ENCODE peak calls at places on chromosomes 5 and 9, in four cellular contexts. J, M, H and K are unnamed samples.

GRCh38 chr9:68825755-68826500 is 120.9 kb downstream of the PIP5K1B start:
- DNase-seq in J (no peak), M (no peak), H (no peak), K (no peak)

GRCh38 chr9:133604214-133604613 is 5.0 kb downstream of the FAM163B start:
- DNase-seq in J (peak), M (no peak), H (no peak), K (no peak)

GRCh38 chr9:131194767-131195166 is 69.4 kb downstream of the NUP214 start:
- DNase-seq in J (no peak), M (no peak), H (no peak), K (no peak)

GRCh38 chr9:96073531-96074284 is 198.2 kb downstream of the ERCC6L2 start:
- DNase-seq in J (peak), M (no peak), H (no peak), K (no peak)

GRCh38 chr9:99752710-99753109 is 69.0 kb upstream of the NR4A3 start:
- DNase-seq in J (no peak), M (peak), H (no peak), K (peak)

GRCh38 chr5:68924490-68925145 is 169.2 kb upstream of the SLC30A5 start:
- DNase-seq in J (no peak), M (peak), H (no peak), K (peak)

GRCh38 chr5:84281383-84281782 is 103.3 kb downstream of the EDIL3 start:
- DNase-seq in J (no peak), M (no peak), H (no peak), K (no peak)

GRCh38 chr9:114233806-114234205 is 78.5 kb downstream of the COL27A1 start:
- DNase-seq in J (no peak), M (no peak), H (no peak), K (no peak)

GRCh38 chr9:110048976-110049698 is 158.8 kb downstream of the C9orf152 start:
- DNase-seq in J (no peak), M (no peak), H (no peak), K (no peak)

GRCh38 chr5:175830586-175831300 is 40.6 kb upstream of the CPLX2 start:
- DNase-seq in J (no peak), M (no peak), H (no peak), K (no peak)

GRCh38 chr5:120228262-120229031 is 235.7 kb upstream of the PRR16 start:
- DNase-seq in J (no peak), M (peak), H (peak), K (no peak)

GRCh38 chr9:113361304-113362018 is 12.1 kb downstream of the BSPRY start:
- DNase-seq in J (no peak), M (peak), H (no peak), K (no peak)

GRCh38 chr5:39100851-39101396 is 26.7 kb upstream of the RICTOR start:
- DNase-seq in J (no peak), M (peak), H (peak), K (peak)

GRCh38 chr5:7717691-7718090 is 133.2 kb downstream of the CFAP90 start:
- DNase-seq in J (no peak), M (no peak), H (no peak), K (no peak)

GRCh38 chr9:130539473-130540223 is 39.7 kb upstream of the FUBP3 start:
- DNase-seq in J (no peak), M (peak), H (peak), K (no peak)

GRCh38 chr5:16922430-16922829 is 13.7 kb downstream of the MYO10 start:
- DNase-seq in J (no peak), M (no peak), H (no peak), K (no peak)

GRCh38 chr5:115685480-115685879 is 59.6 kb upstream of the TMED7 start:
- DNase-seq in J (no peak), M (no peak), H (no peak), K (no peak)

GRCh38 chr5:158796812-158797497 is 302.8 kb downstream of the EBF1 start:
- DNase-seq in J (no peak), M (peak), H (no peak), K (no peak)

GRCh38 chr9:28542928-28543327 is 969.6 kb upstream of the C9orf72 start:
- DNase-seq in J (no peak), M (no peak), H (no peak), K (no peak)

GRCh38 chr9:121562261-121562780 is 62.7 kb upstream of the GGTA1 start:
- DNase-seq in J (no peak), M (no peak), H (no peak), K (no peak)

GRCh38 chr5:112738180-112738560 is 485 bp downstream of the APC start:
- DNase-seq in J (no peak), M (no peak), H (no peak), K (no peak)

GRCh38 chr9:38339496-38339895 is 53.0 kb upstream of the ALDH1B1 start:
- DNase-seq in J (no peak), M (peak), H (no peak), K (peak)

GRCh38 chr5:141182248-141182647 is at the start of gene PCDHB16:
- DNase-seq in J (peak), M (peak), H (peak), K (no peak)

GRCh38 chr5:119270121-119270565 is 85.7 kb upstream of the TNFAIP8 start:
- DNase-seq in J (no peak), M (no peak), H (no peak), K (no peak)

GRCh38 chr9:124044448-124044847 is 32.9 kb downstream of the LHX2 start:
- DNase-seq in J (no peak), M (no peak), H (no peak), K (no peak)

GRCh38 chr9:137220317-137221094 is 1.5 kb downstream of the RNF208 start:
- DNase-seq in J (no peak), M (no peak), H (no peak), K (no peak)

GRCh38 chr9:77257275-77257674 is 79.9 kb downstream of the VPS13A start:
- DNase-seq in J (no peak), M (no peak), H (no peak), K (no peak)

GRCh38 chr9:100322954-100323536 is 29.7 kb downstream of the TEX10 start:
- DNase-seq in J (peak), M (peak), H (peak), K (no peak)

GRCh38 chr5:91955610-91956009 is 572.5 kb upstream of the ARRDC3 start:
- DNase-seq in J (peak), M (no peak), H (no peak), K (no peak)

GRCh38 chr5:12017037-12017436 is 112.8 kb upstream of the CTNND2 start:
- DNase-seq in J (no peak), M (no peak), H (no peak), K (no peak)

GRCh38 chr5:168006473-168007130 is 284.8 kb upstream of the WWC1 start:
- DNase-seq in J (no peak), M (peak), H (no peak), K (no peak)

GRCh38 chr5:107467137-107467932 is 203.4 kb downstream of the EFNA5 start:
- DNase-seq in J (peak), M (no peak), H (no peak), K (no peak)

GRCh38 chr9:100479820-100480219 is 6.9 kb downstream of the TMEFF1 start:
- DNase-seq in J (no peak), M (no peak), H (no peak), K (no peak)

GRCh38 chr9:129886226-129887174 is 51.2 kb downstream of the USP20 start:
- DNase-seq in J (no peak), M (no peak), H (no peak), K (no peak)

GRCh38 chr9:26974927-26975326 is 18.7 kb downstream of the IFT74 start:
- DNase-seq in J (no peak), M (no peak), H (no peak), K (no peak)
- H3K4me3 ChIP-seq in J (no peak), M (no peak), H (no peak), K (no peak)

GRCh38 chr9:112245126-112245525 is 70.0 kb upstream of the SUSD1 start:
- DNase-seq in J (no peak), M (no peak), H (no peak), K (no peak)

GRCh38 chr9:112242147-112242804 is 67.2 kb upstream of the SUSD1 start:
- DNase-seq in J (no peak), M (no peak), H (no peak), K (no peak)

GRCh38 chr9:112239708-112240107 is 64.6 kb upstream of the SUSD1 start:
- DNase-seq in J (no peak), M (no peak), H (no peak), K (no peak)

GRCh38 chr9:112239284-112239683 is 64.2 kb upstream of the SUSD1 start:
- DNase-seq in J (no peak), M (no peak), H (no peak), K (no peak)

GRCh38 chr9:112241491-112241890 is 66.4 kb upstream of the SUSD1 start:
- DNase-seq in J (no peak), M (peak), H (no peak), K (no peak)
- TF ChIP-seq CTCF in J (no peak), M (no peak), H (no peak), K (no peak)

DNA sequence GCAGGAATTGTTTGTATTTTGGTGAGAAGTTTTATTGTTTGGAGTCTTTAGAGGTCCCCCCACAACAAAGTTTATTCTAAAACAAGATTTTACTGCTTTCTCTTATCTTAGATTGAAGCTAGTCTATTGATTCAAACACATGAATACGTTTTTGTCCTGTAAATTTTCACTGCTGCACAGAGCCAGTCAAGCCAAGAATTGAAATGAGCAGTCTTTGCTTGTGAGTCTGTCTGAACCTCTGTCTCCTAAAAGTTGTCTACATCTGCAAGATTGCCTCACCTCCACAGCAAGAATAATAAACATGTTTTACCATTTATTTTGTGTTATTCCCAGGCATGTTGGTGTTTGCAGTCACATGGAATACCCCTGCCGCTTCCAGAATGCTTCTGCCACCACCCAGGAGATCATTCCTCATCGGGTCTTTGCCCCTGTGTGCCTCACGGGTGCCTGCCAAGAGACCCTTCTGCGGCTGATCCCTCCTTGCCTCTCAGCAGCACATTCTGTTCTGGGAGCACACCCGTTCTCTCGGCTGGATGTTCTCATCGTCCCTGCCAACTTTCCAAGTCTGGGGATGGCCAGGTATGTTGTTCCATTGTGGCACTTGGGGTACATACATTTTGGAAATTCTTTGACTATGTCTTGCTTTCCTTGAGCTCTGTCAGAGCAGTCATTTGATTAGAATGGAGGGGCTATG is 74.1 kb downstream of the AOPEP start:
- DNase-seq in J (no peak), M (peak), H (no peak), K (no peak)
- H3K4me3 ChIP-seq in J (no peak), M (no peak), H (no peak), K (no peak)

DNA sequence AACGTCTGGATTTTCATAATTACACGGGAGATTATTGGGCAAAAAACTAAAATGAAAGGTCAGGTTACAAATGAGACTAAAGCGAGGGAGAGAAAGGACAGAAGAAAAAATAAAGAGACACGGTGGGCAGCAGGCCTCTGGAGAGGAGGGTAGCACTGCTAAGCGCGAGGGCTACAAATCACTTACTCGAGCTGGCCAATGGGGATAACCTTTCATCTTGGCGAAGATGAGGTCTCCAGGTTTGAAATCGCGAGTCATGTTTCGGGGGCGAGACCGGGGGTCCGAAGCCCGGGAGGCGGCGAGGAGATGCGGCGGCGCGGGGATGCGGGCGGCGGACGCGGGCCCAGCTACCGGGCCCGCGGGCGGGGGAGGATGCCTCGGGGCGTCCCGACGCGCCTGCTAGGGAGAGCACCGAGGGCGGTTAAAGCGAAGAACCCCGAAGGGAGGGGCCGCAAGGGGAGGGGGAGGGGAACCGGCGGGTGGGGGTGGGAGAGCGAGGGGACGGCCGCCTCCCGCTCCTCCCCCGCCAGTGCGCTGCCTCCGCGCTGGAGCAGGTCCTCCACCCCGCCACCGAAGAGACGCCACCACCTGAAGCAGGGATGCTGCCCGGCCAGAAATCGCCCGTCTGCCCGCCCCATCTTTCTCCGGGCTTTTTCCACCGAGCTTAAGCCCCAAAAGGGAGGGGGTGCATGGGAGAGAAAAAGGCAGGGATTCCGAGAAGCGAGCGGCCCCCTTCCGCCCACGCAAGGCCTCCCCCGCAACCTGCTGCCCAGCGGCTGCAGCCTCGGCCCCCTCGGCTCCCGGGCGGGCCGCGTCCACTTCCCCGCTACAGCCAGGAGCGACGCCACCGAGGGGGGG is 610 bp downstream of the PSIP1 start:
- DNase-seq in J (peak), M (peak), H (peak), K (no peak)
- TF ChIP-seq CTCF in J (no peak), M (no peak), H (no peak), K (no peak)

DNA sequence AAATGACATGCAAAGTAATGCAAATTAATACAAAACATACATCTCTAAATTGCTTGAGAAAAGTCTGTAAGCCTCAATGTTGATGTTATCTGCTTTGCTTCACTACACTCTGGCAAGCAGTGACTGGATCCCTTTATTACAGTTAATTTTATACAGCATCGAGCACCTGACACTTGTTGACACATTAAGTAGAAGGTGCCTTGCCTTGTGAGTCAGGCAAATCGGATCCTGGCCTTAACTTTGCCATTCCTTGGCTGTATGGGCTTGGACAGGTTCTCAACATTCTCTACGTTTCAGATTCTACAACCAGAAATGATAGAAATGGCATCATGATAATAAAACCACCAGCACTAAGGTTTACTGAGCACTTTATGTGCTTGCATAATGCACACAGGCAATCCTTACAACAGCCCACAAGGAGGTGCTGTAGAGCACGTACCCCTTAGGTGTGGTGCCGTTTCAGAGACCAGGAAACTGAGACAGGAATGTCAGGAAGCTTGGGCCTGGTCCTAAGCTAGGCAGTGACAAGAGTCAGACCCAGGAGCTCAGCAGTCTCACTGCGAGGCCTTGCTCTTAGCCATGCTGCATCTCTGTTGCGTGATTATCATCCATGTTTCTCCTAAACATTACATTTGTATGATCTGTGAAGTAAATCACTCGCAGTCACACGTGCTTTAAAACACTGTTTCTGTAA is 2.6 kb downstream of the GCNT4 start:
- DNase-seq in J (peak), M (peak), H (peak), K (no peak)
- H3K4me3 ChIP-seq in J (no peak), M (peak), H (no peak), K (no peak)

GRCh38 chr9:112013261-112013660 is 116.6 kb downstream of the UGCG start:
- DNase-seq in J (no peak), M (no peak), H (no peak), K (no peak)

GRCh38 chr9:112017878-112018277 is 121.3 kb downstream of the UGCG start:
- DNase-seq in J (no peak), M (no peak), H (no peak), K (no peak)

GRCh38 chr9:112015149-112015548 is 118.5 kb downstream of the UGCG start:
- DNase-seq in J (no peak), M (no peak), H (no peak), K (no peak)

GRCh38 chr9:112012026-112012902 is 115.7 kb downstream of the UGCG start:
- DNase-seq in J (no peak), M (peak), H (peak), K (peak)

DNA sequence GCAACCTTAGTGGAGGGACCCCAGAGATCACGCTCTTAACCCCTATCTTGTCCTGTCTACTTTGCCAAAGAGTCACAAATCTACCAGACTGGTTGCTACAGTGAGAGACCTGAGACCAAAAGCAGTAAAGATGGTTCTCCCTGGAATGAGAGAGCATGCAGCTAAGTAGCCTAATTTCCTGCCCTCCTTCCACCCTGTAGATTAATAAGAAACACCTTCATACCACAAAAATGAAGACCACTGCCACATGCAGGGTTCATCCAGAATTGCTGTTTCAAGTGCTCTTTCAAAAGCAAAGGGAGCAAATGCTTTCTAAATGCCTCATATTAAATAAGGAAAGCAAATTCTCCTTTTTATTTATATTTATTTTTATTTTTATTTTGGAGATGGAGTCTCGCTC is 119.1 kb downstream of the UGCG start:
- DNase-seq in J (no peak), M (no peak), H (no peak), K (no peak)
- TF ChIP-seq CTCF in J (no peak), M (no peak), H (no peak), K (no peak)

GRCh38 chr5:72845889-72846288 is 29.4 kb downstream of the TNPO1 start:
- DNase-seq in J (no peak), M (peak), H (no peak), K (no peak)

GRCh38 chr5:72841756-72842535 is 25.5 kb downstream of the TNPO1 start:
- DNase-seq in J (no peak), M (peak), H (peak), K (no peak)

GRCh38 chr5:72846483-72846882 is 30.0 kb downstream of the TNPO1 start:
- DNase-seq in J (no peak), M (no peak), H (no peak), K (no peak)

GRCh38 chr5:72844218-72844603 is 27.8 kb downstream of the TNPO1 start:
- DNase-seq in J (no peak), M (no peak), H (peak), K (no peak)

GRCh38 chr5:72842816-72843215 is 26.4 kb downstream of the TNPO1 start:
- DNase-seq in J (no peak), M (no peak), H (peak), K (no peak)
- H3K4me3 ChIP-seq in J (no peak), M (no peak), H (peak), K (no peak)

GRCh38 chr5:57651127-57651526 is 168.5 kb upstream of the ACTBL2 start:
- DNase-seq in J (no peak), M (no peak), H (no peak), K (no peak)
- TF ChIP-seq CTCF in J (no peak), M (no peak), H (no peak), K (no peak)